ENCODE peak calls at places on chromosomes 6 and 20, in seven cellular contexts. One of them, this sample, is unnamed.
A peak's percentile ranks its signal among the peaks of the same experiment; 100 is the strongest.

GRCh38 chr6:88749849-88750248 is 213.6 kb downstream of the RNGTT start:
- DNase-seq in HepG2: no peak
- DNase-seq in H1: no peak
- DNase-seq in suprapubic skin: no peak
- DNase-seq in prostate gland: no peak
- DNase-seq in endothelial cell of umbilical vein: no peak
- DNase-seq in stomach: no peak
- DNase-seq in this sample: no peak

GRCh38 chr6:30830438-30830837 is 53.9 kb upstream of the DDR1 start:
- DNase-seq in HepG2: no peak
- DNase-seq in H1: no peak
- DNase-seq in suprapubic skin: no peak
- DNase-seq in prostate gland: no peak
- DNase-seq in endothelial cell of umbilical vein: no peak
- DNase-seq in stomach: no peak
- DNase-seq in this sample: no peak

GRCh38 chr6:74259931-74260330 is 563.9 kb downstream of the CD109 start:
- DNase-seq in HepG2: no peak
- DNase-seq in H1: no peak
- DNase-seq in suprapubic skin: no peak
- DNase-seq in prostate gland: no peak
- DNase-seq in endothelial cell of umbilical vein: no peak
- DNase-seq in stomach: no peak
- DNase-seq in this sample: no peak

GRCh38 chr20:20946122-20946759 is 159.9 kb downstream of the LINC00237 start:
- DNase-seq in HepG2: no peak
- DNase-seq in H1: no peak
- DNase-seq in suprapubic skin: no peak
- DNase-seq in prostate gland: no peak
- DNase-seq in endothelial cell of umbilical vein: no peak
- DNase-seq in stomach: no peak
- DNase-seq in this sample: no peak

GRCh38 chr6:7920425-7920824 is 9.8 kb upstream of the TXNDC5 start:
- DNase-seq in HepG2: no peak
- DNase-seq in H1: no peak
- DNase-seq in suprapubic skin: no peak
- DNase-seq in prostate gland: no peak
- DNase-seq in endothelial cell of umbilical vein: no peak
- DNase-seq in stomach: no peak
- DNase-seq in this sample: no peak

GRCh38 chr6:42276008-42276890 is 58.6 kb upstream of the MRPS10 start:
- DNase-seq in HepG2: no peak
- DNase-seq in H1: no peak
- DNase-seq in suprapubic skin: no peak
- DNase-seq in prostate gland: no peak
- DNase-seq in endothelial cell of umbilical vein: no peak
- DNase-seq in stomach: no peak
- DNase-seq in this sample: no peak

GRCh38 chr20:37453836-37454235 is 67.2 kb upstream of the NNAT start:
- DNase-seq in HepG2: no peak
- DNase-seq in H1: no peak
- DNase-seq in suprapubic skin: peak; percentile 28
- DNase-seq in prostate gland: no peak
- DNase-seq in endothelial cell of umbilical vein: no peak
- DNase-seq in stomach: no peak
- DNase-seq in this sample: no peak

GRCh38 chr6:110509617-110510231 is 33.3 kb upstream of the SLC22A16 start:
- DNase-seq in HepG2: peak; percentile 46
- DNase-seq in H1: no peak
- DNase-seq in suprapubic skin: no peak
- DNase-seq in prostate gland: no peak
- DNase-seq in endothelial cell of umbilical vein: peak; percentile 90
- DNase-seq in stomach: peak; percentile 43
- DNase-seq in this sample: no peak

GRCh38 chr6:169619650-169620049 is 82.2 kb downstream of the WDR27 start:
- DNase-seq in HepG2: no peak
- DNase-seq in H1: no peak
- DNase-seq in suprapubic skin: no peak
- DNase-seq in prostate gland: no peak
- DNase-seq in endothelial cell of umbilical vein: no peak
- DNase-seq in stomach: no peak
- DNase-seq in this sample: no peak

GRCh38 chr6:94651239-94651638 is 926.1 kb upstream of the MANEA start:
- DNase-seq in HepG2: no peak
- DNase-seq in H1: no peak
- DNase-seq in suprapubic skin: no peak
- DNase-seq in prostate gland: no peak
- DNase-seq in endothelial cell of umbilical vein: no peak
- DNase-seq in stomach: no peak
- DNase-seq in this sample: no peak

GRCh38 chr20:6583134-6583738 is 184.2 kb upstream of the BMP2 start:
- DNase-seq in HepG2: peak; percentile 61
- DNase-seq in H1: peak; percentile 48
- DNase-seq in suprapubic skin: no peak
- DNase-seq in prostate gland: peak; percentile 20
- DNase-seq in endothelial cell of umbilical vein: peak; percentile 78
- DNase-seq in stomach: peak; percentile 49
- DNase-seq in this sample: no peak

GRCh38 chr6:98946877-98947410 is 802 bp downstream of the FBXL4 start:
- DNase-seq in HepG2: no peak
- DNase-seq in H1: no peak
- DNase-seq in suprapubic skin: no peak
- DNase-seq in prostate gland: peak; percentile 12
- DNase-seq in endothelial cell of umbilical vein: no peak
- DNase-seq in stomach: peak; percentile 53
- DNase-seq in this sample: no peak

GRCh38 chr6:129368970-129369369 is 341.0 kb downstream of the ARHGAP18 start:
- DNase-seq in HepG2: no peak
- DNase-seq in H1: no peak
- DNase-seq in suprapubic skin: no peak
- DNase-seq in prostate gland: no peak
- DNase-seq in endothelial cell of umbilical vein: no peak
- DNase-seq in stomach: no peak
- DNase-seq in this sample: no peak

DNA sequence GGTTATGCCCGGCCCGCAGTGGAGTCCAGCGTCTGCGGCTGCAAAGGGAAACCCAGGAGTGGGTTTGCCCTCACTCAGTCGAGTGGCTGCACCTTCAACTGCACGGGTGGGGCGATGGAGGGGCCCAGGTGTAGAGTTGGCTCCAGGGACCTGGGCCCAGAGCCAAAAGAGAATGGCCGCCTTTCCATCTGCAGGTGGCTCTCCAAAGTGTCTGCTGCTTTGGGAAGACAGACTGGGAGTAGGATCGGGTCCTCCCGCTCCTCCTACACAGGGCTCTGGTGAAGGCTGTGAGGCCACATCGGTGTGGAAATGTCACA is 80.1 kb downstream of the PTPN1 start:
- DNase-seq in HepG2: no peak
- DNase-seq in H1: no peak
- DNase-seq in suprapubic skin: no peak
- DNase-seq in prostate gland: no peak
- DNase-seq in endothelial cell of umbilical vein: no peak
- DNase-seq in stomach: no peak
- DNase-seq in this sample: no peak
- TF ChIP-seq POLR2AphosphoS5 in HepG2: no peak
- TF ChIP-seq POLR2AphosphoS5 in H1: no peak
- TF ChIP-seq POLR2AphosphoS5 in suprapubic skin: no peak
- TF ChIP-seq POLR2AphosphoS5 in prostate gland: no peak
- TF ChIP-seq POLR2AphosphoS5 in endothelial cell of umbilical vein: no peak
- TF ChIP-seq POLR2AphosphoS5 in stomach: no peak
- TF ChIP-seq POLR2AphosphoS5 in this sample: peak; percentile 41

DNA sequence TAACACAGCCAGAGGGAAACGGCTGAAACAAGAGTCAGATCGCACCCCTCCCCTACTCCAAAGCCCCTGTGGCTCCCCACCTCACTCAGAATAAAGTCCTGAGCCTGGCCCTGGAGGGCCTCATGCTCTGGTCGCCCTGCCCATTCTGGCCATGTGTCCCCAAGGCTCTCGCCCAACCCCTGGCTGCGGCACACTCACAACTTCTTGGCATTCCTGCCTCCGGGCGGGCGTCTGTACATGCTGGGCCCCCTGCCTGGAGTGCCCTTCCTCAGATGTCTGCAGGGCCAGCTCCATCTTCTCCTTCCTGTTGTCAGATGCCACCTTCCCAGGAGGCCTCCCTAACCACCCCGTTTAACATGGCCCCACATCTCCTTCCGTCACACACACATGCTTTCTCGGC is 17.1 kb upstream of the NOL4L start:
- DNase-seq in HepG2: no peak
- DNase-seq in H1: no peak
- DNase-seq in suprapubic skin: no peak
- DNase-seq in prostate gland: no peak
- DNase-seq in endothelial cell of umbilical vein: no peak
- DNase-seq in stomach: no peak
- DNase-seq in this sample: no peak
- TF ChIP-seq POLR2A in HepG2: no peak
- TF ChIP-seq POLR2A in H1: no peak
- TF ChIP-seq POLR2A in suprapubic skin: no peak
- TF ChIP-seq POLR2A in prostate gland: no peak
- TF ChIP-seq POLR2A in endothelial cell of umbilical vein: no peak
- TF ChIP-seq POLR2A in stomach: no peak
- TF ChIP-seq POLR2A in this sample: no peak

GRCh38 chr6:133512410-133513016 is 271.4 kb downstream of the EYA4 start:
- DNase-seq in HepG2: peak; percentile 46
- DNase-seq in H1: peak; percentile 68
- DNase-seq in suprapubic skin: no peak
- DNase-seq in prostate gland: peak; percentile 29
- DNase-seq in endothelial cell of umbilical vein: peak; percentile 60
- DNase-seq in stomach: peak; percentile 50
- DNase-seq in this sample: no peak
- TF ChIP-seq POLR2AphosphoS5 in HepG2: no peak
- TF ChIP-seq POLR2AphosphoS5 in H1: no peak
- TF ChIP-seq POLR2AphosphoS5 in suprapubic skin: no peak
- TF ChIP-seq POLR2AphosphoS5 in prostate gland: no peak
- TF ChIP-seq POLR2AphosphoS5 in endothelial cell of umbilical vein: no peak
- TF ChIP-seq POLR2AphosphoS5 in stomach: no peak
- TF ChIP-seq POLR2AphosphoS5 in this sample: no peak

GRCh38 chr20:50980071-50980681 is 21.6 kb downstream of the MOCS3 start:
- DNase-seq in HepG2: peak; percentile 64
- DNase-seq in H1: no peak
- DNase-seq in suprapubic skin: no peak
- DNase-seq in prostate gland: no peak
- DNase-seq in endothelial cell of umbilical vein: peak; percentile 48
- DNase-seq in stomach: no peak
- DNase-seq in this sample: no peak

GRCh38 chr20:50981714-50982048 is 23.1 kb downstream of the MOCS3 start:
- DNase-seq in HepG2: no peak
- DNase-seq in H1: no peak
- DNase-seq in suprapubic skin: no peak
- DNase-seq in prostate gland: no peak
- DNase-seq in endothelial cell of umbilical vein: no peak
- DNase-seq in stomach: no peak
- DNase-seq in this sample: no peak

GRCh38 chr20:50982372-50982771 is 23.8 kb downstream of the MOCS3 start:
- DNase-seq in HepG2: peak; percentile 37
- DNase-seq in H1: no peak
- DNase-seq in suprapubic skin: no peak
- DNase-seq in prostate gland: peak; percentile 86
- DNase-seq in endothelial cell of umbilical vein: no peak
- DNase-seq in stomach: peak; percentile 60
- DNase-seq in this sample: no peak

GRCh38 chr20:50977066-50978045 is 18.7 kb downstream of the MOCS3 start:
- DNase-seq in HepG2: no peak
- DNase-seq in H1: no peak
- DNase-seq in suprapubic skin: no peak
- DNase-seq in prostate gland: no peak
- DNase-seq in endothelial cell of umbilical vein: no peak
- DNase-seq in stomach: no peak
- DNase-seq in this sample: no peak

DNA sequence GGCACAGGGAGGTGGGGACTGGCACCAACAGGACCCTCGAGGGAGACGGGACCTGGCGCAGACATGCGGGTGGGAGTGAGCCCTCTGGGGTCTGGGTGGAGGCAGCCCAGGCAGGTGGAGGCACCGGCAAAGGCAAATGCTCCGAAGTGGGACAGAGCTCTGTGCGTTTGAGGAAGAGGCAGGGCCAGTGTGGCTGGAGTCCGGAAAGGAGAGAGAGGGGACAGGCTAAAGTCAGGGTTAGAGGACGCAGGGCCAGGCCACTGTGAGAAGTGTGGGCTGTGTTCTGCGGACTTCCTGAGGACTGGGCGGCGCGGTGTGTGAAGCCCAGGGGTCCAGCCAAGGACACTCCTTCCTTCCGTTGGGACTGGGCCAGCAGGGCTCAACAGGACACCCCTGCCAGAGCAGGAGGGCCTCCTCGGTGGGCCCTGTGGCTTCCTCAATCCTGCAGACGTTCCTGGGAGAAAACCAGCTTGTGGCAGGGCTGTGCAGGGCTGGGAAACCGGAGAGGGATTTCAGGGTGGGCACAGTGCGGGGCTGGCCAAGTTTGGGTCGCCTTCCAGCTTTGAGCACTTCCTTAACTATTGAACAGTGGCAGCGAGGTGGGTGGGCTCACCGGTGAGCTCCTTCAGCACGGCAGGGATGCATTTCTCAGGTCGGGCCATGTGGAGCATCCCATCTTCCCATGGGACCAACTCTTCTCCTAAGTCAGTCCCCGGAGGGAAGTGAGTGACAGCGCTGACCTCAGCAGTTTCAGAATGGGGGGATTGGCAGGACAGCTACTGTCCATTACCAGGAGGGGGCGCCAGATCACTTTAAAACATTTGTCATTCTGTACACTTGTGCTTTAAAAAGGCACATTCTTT is 22.5 kb downstream of the MOCS3 start:
- DNase-seq in HepG2: peak; percentile 79
- DNase-seq in H1: peak; percentile 82
- DNase-seq in suprapubic skin: no peak
- DNase-seq in prostate gland: peak; percentile 23
- DNase-seq in endothelial cell of umbilical vein: peak; percentile 58
- DNase-seq in stomach: peak; percentile 51
- DNase-seq in this sample: peak; percentile 60
- TF ChIP-seq POLR2A in HepG2: no peak
- TF ChIP-seq POLR2A in H1: no peak
- TF ChIP-seq POLR2A in suprapubic skin: no peak
- TF ChIP-seq POLR2A in prostate gland: no peak
- TF ChIP-seq POLR2A in endothelial cell of umbilical vein: no peak
- TF ChIP-seq POLR2A in stomach: no peak
- TF ChIP-seq POLR2A in this sample: no peak

GRCh38 chr20:50172347-50173013 is 18.1 kb upstream of the CEBPB start:
- DNase-seq in HepG2: peak; percentile 97
- DNase-seq in H1: peak; percentile 89
- DNase-seq in suprapubic skin: peak; percentile 93
- DNase-seq in prostate gland: peak; percentile 67
- DNase-seq in endothelial cell of umbilical vein: peak; percentile 75
- DNase-seq in stomach: peak; percentile 88
- DNase-seq in this sample: no peak
- TF ChIP-seq POLR2AphosphoS5 in HepG2: peak; percentile 94
- TF ChIP-seq POLR2AphosphoS5 in H1: peak; percentile 58
- TF ChIP-seq POLR2AphosphoS5 in suprapubic skin: no peak
- TF ChIP-seq POLR2AphosphoS5 in prostate gland: peak; percentile 76
- TF ChIP-seq POLR2AphosphoS5 in endothelial cell of umbilical vein: peak; percentile 34
- TF ChIP-seq POLR2AphosphoS5 in stomach: peak; percentile 86
- TF ChIP-seq POLR2AphosphoS5 in this sample: no peak